ENCODE peak calls at places on chromosomes 6 and 20, in four cellular contexts. W, M, H and B are unnamed samples.

GRCh38 chr6:36929152-36929551 is 25.4 kb upstream of the PI16 start:
- DNase-seq in W (no peak), M (no peak), H (no peak), B (no peak)

GRCh38 chr20:56414842-56415765 is 3.0 kb downstream of the CASS4 start:
- DNase-seq in M (no peak), W (no peak), H (no peak), B (peak)

GRCh38 chr6:106254636-106255035 is 70.9 kb downstream of the ATG5 start:
- DNase-seq in W (no peak), H (no peak), M (no peak), B (no peak)

GRCh38 chr6:10140824-10141223 is 274.1 kb downstream of the TFAP2A start:
- DNase-seq in H (no peak), W (no peak), M (no peak), B (no peak)

GRCh38 chr6:43923376-43924221 is 153.6 kb downstream of the VEGFA start:
- DNase-seq in M (no peak), H (no peak), W (no peak), B (no peak)

GRCh38 chr20:57505991-57506390 is 18.9 kb downstream of the CTCFL start:
- DNase-seq in H (no peak), W (no peak), M (no peak), B (no peak)

GRCh38 chr6:148500402-148500801 is 157.8 kb downstream of the SASH1 start:
- DNase-seq in H (no peak), M (no peak), W (no peak), B (no peak)

GRCh38 chr6:136696238-136696637 is 96.0 kb downstream of the MAP3K5 start:
- DNase-seq in H (no peak), W (no peak), M (no peak), B (no peak)

GRCh38 chr6:42224222-42225042 is 6.8 kb upstream of the MRPS10 start:
- DNase-seq in W (peak), M (no peak), H (peak), B (no peak)

GRCh38 chr20:49739042-49739441 is 25.4 kb upstream of the B4GALT5 start:
- DNase-seq in M (no peak), H (no peak), W (no peak), B (no peak)

GRCh38 chr20:9114709-9115108 is 45.8 kb downstream of the PLCB4 start:
- DNase-seq in H (no peak), W (no peak), M (no peak), B (no peak)

GRCh38 chr20:58321205-58321604 is 11.7 kb downstream of the RAB22A start:
- DNase-seq in H (no peak), M (no peak), W (no peak), B (no peak)

GRCh38 chr6:136672144-136672543 is 120.1 kb downstream of the MAP3K5 start:
- DNase-seq in W (no peak), M (no peak), H (no peak), B (no peak)

GRCh38 chr6:136108591-136108990 is 141.5 kb downstream of the MTFR2 start:
- DNase-seq in M (no peak), W (no peak), H (no peak), B (no peak)

GRCh38 chr6:129793447-129793846 is 67.7 kb downstream of the TMEM244 start:
- DNase-seq in M (no peak), W (no peak), H (no peak), B (no peak)

GRCh38 chr6:72746276-72746675 is 124.4 kb downstream of the KCNQ5 start:
- DNase-seq in M (no peak), W (no peak), H (no peak), B (no peak)

GRCh38 chr6:3359091-3359752 is 97.6 kb downstream of the SLC22A23 start:
- DNase-seq in M (no peak), W (no peak), H (no peak), B (no peak)

GRCh38 chr20:4063631-4064030 is 48.3 kb upstream of the RNF24 start:
- DNase-seq in W (no peak), H (no peak), M (no peak), B (no peak)

GRCh38 chr20:41424025-41424424 is 57.4 kb upstream of the EMILIN3 start:
- DNase-seq in H (no peak), W (no peak), M (no peak), B (peak)

GRCh38 chr6:26411751-26412150 is 9.7 kb downstream of the BTN3A1 start:
- DNase-seq in H (no peak), M (no peak), W (no peak), B (no peak)

GRCh38 chr20:60977896-60978295 is 274.2 kb upstream of the CDH4 start:
- DNase-seq in W (no peak), H (no peak), M (no peak), B (no peak)

GRCh38 chr6:131215212-131215611 is 79.9 kb downstream of the AKAP7 start:
- DNase-seq in H (no peak), W (no peak), M (no peak), B (no peak)

GRCh38 chr6:139927236-139927635 is 552.8 kb upstream of the CITED2 start:
- DNase-seq in W (no peak), H (no peak), M (no peak), B (peak)

GRCh38 chr6:84910881-84911607 is 146.6 kb upstream of the TBX18 start:
- DNase-seq in H (no peak), M (no peak), W (peak), B (no peak)

GRCh38 chr6:130409394-130410095 is 43.7 kb downstream of the TMEM200A start:
- DNase-seq in M (no peak), W (no peak), H (no peak), B (no peak)

GRCh38 chr6:63644668-63645326 is 9.2 kb downstream of the PHF3 start:
- DNase-seq in M (no peak), W (no peak), H (no peak), B (no peak)

GRCh38 chr6:33878541-33878940 is 74.7 kb upstream of the MLN start:
- DNase-seq in W (no peak), H (no peak), M (no peak), B (no peak)

GRCh38 chr6:33742092-33742491 is 4.6 kb downstream of the IP6K3 start:
- DNase-seq in H (no peak), M (no peak), W (no peak), B (no peak)

GRCh38 chr6:33171889-33172203 is 20.4 kb downstream of the COL11A2 start:
- DNase-seq in W (no peak), H (no peak), M (no peak), B (no peak)

GRCh38 chr6:37972994-37973757 is 153.6 kb downstream of the ZFAND3 start:
- DNase-seq in W (no peak), M (no peak), H (no peak), B (no peak)

GRCh38 chr20:13199279-13199678 is 21.8 kb upstream of the ISM1 start:
- DNase-seq in W (no peak), H (no peak), M (no peak), B (no peak)

GRCh38 chr6:25962368-25963127 is at the start of gene TRIM38:
- DNase-seq in W (peak), H (peak), M (no peak), B (peak)

GRCh38 chr20:31474097-31474436 is 860 bp downstream of the DEFB124 start:
- DNase-seq in M (no peak), W (no peak), H (no peak), B (no peak)

GRCh38 chr6:131807644-131808459 is at the start of gene ENPP1:
- DNase-seq in H (no peak), M (peak), W (peak), B (peak)

GRCh38 chr20:21622097-21622496 is 83.4 kb upstream of the PAX1 start:
- DNase-seq in H (no peak), W (no peak), M (no peak), B (no peak)

GRCh38 chr20:1334761-1335160 is 5.8 kb upstream of the SDCBP2 start:
- DNase-seq in W (peak), M (no peak), H (no peak), B (peak)

GRCh38 chr6:33142501-33142900 is 49.8 kb downstream of the COL11A2 start:
- DNase-seq in H (no peak), W (no peak), M (no peak), B (no peak)

GRCh38 chr6:148069256-148069655 is 273.4 kb upstream of the SASH1 start:
- DNase-seq in M (no peak), W (no peak), H (no peak), B (no peak)

GRCh38 chr20:61535536-61535935 is 283.5 kb downstream of the CDH4 start:
- DNase-seq in W (no peak), M (no peak), H (no peak), B (no peak)

GRCh38 chr6:169156108-169156821 is 97.4 kb downstream of the THBS2 start:
- DNase-seq in H (no peak), W (no peak), M (no peak), B (no peak)

GRCh38 chr6:169157474-169158181 is 96.0 kb downstream of the THBS2 start:
- DNase-seq in M (no peak), W (no peak), H (no peak), B (no peak)

GRCh38 chr6:169159331-169159730 is 94.3 kb downstream of the THBS2 start:
- DNase-seq in W (no peak), H (no peak), M (no peak), B (no peak)

GRCh38 chr6:169158750-169159149 is 94.9 kb downstream of the THBS2 start:
- DNase-seq in H (no peak), M (no peak), W (no peak), B (no peak)

DNA sequence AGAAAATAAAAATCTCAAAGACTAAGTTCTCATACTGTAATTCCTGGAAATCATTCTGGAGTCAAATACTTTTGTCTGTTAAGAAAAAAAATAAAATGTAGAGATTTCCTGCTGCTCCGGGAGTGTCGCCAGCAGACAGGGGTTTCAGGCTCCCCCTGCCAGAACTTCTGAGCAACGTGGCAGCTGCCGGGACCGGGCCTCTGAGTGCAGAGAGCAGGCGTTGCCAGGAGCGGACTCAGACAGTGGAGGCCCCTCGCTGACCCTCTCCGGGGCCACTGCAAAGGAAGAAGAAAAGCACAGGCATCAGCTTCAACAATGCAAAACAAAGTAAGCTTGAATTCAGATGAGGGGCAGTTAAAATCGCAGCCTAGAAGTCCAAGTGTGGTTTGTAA is 95.5 kb downstream of the THBS2 start:
- DNase-seq in H (no peak), M (no peak), W (no peak), B (no peak)
- TF ChIP-seq NR2C2 in H (no peak), M (no peak), W (no peak), B (no peak)

GRCh38 chr6:118320652-118321051 is 227.4 kb upstream of the PLN start:
- DNase-seq in W (no peak), H (no peak), M (no peak), B (no peak)
- TF ChIP-seq NR2C2 in W (no peak), H (no peak), M (no peak), B (no peak)

DNA sequence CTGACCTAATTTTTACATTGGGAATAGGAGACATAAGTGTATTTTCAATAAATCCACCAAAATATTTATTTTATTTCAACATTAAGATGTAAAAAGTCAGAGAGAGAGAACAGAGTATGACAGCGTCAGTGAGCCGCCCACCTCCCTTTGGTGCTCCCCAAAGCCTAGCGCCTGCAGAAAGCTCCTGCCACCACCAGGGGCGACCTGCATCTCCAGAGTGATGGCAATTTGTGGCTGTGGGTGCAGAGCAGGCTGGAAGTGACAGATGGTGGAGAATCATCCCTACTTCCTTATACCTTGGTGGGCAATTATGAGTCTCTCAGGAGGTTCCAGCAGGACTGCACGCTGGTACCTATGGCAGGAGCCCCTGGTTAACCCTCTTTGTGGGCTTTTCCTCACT is 87.3 kb downstream of the PTPRT start:
- DNase-seq in H (no peak), M (peak), W (no peak), B (peak)
- TF ChIP-seq NR2C2 in H (no peak), M (no peak), W (no peak), B (no peak)

DNA sequence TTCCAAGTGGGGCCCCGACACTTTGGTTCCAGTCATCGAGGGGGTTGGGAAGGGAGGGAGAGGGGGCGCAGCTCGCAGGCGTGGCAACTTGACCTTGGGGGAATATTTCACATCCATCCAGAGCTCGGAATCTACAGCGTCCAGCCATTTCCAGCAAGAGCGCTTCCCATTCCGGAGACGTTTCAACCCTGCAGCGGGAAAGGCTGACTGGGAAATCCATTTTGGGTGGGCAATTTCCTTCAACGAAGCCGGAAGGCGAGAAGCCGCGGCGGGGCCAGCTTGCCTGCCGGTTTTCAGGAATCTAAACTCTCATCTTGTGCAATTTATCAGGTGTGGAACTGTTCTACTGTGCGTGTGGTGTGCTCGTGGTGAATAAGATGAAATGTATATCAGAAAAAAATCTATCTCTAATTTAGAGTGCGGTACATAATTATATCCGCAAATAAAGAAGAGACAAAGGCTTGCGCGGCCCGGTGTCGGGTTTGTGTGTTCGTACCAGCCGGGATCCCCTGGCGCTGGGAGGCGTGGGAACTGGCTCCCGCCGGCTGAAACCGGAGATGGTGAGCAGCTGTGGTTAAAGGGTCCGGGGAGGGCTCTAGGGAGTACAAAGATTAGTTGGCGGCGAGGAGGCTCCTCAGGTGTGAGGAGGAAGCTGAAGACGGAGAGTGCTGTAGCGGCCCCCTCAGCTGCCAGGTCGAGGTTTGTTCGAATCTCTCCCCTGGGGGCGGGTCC is 4.8 kb downstream of the SLC32A1 start:
- DNase-seq in H (no peak), W (no peak), M (peak), B (no peak)
- TF ChIP-seq NR2C2 in H (no peak), W (no peak), M (no peak), B (no peak)

GRCh38 chr6:82040405-82041221 is 206.9 kb downstream of the IBTK start:
- DNase-seq in H (peak), W (peak), M (peak), B (peak)

DNA sequence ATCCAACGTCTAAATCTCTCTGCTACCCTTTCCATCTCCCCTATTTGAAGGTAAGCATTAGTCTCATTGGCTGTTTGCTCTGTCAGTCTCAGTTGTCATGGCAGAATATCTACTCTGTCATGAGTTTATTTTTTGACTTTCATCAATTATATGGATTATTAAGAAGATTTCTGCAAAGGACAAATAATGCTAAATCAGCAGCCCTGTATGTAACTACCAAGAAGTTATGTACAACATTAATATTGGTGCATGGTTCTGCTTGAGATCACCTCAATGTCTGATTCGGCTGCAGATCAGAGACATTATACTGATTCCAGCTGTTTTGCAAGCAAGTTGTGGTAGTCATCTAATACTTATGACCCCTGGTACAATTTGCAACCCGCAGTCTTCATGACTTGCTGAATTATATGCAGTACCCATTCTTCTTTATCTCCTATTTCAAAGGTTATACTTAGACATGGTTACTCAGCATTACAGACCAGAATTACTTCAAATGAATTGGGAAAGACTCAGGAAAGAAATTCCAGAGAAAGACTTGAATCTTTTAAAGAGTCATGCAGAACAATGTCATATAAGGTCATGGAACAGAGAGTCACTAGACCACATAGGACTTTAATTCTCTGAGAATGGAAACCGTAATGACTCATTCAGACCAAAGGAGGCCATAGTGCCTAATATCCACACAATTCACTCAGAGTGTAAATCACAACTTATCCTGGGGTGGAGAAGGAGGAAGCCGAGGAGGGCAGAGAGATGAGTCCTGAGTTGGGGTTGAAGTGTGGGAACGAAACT is 201.4 kb downstream of the IBTK start:
- DNase-seq in H (no peak), M (no peak), W (no peak), B (no peak)
- TF ChIP-seq NR2C2 in H (no peak), M (no peak), W (no peak), B (no peak)

GRCh38 chr20:62702008-62702290 is 6.7 kb upstream of the NTSR1 start:
- DNase-seq in M (no peak), W (no peak), H (no peak), B (no peak)

GRCh38 chr20:62699296-62699695 is 9.3 kb upstream of the NTSR1 start:
- DNase-seq in H (no peak), W (no peak), M (no peak), B (no peak)

GRCh38 chr20:62699741-62700140 is 8.9 kb upstream of the NTSR1 start:
- DNase-seq in H (no peak), W (no peak), M (no peak), B (no peak)

GRCh38 chr20:62701161-62702007 is 7.3 kb upstream of the NTSR1 start:
- DNase-seq in M (no peak), W (no peak), H (no peak), B (no peak)

GRCh38 chr20:62700261-62700925 is 8.2 kb upstream of the NTSR1 start:
- DNase-seq in M (no peak), W (no peak), H (no peak), B (no peak)
- TF ChIP-seq NR2C2 in M (no peak), W (no peak), H (no peak), B (no peak)

GRCh38 chr6:15184441-15184861 is 61.4 kb upstream of the JARID2 start:
- DNase-seq in W (no peak), H (peak), M (no peak), B (no peak)
- TF ChIP-seq NR2C2 in W (no peak), H (no peak), M (no peak), B (no peak)

GRCh38 chr6:12386816-12387215 is 96.7 kb downstream of the EDN1 start:
- DNase-seq in H (no peak), M (no peak), W (no peak), B (no peak)
- TF ChIP-seq NR2C2 in H (no peak), M (no peak), W (no peak), B (no peak)